ENCODE peak calls at places on chromosomes 13 and 19, in seven cellular contexts. N, Y, O, J, L, F and E are unnamed samples. For H3K4me1, the result is how much of the 10 kb centered on the place peaks cover.

GRCh38 chr19:11381535-11382369 is 2.4 kb downstream of the EPOR start:
- DNase-seq in F (peak), J (peak), N (peak), O (no peak), Y (peak), L (peak), E (peak)

GRCh38 chr19:6378036-6378435 is 2.3 kb upstream of the PSPN start:
- DNase-seq in Y (no peak), O (no peak), F (no peak), N (peak), J (no peak), L (no peak), E (no peak)

GRCh38 chr19:10086904-10087256 is 763 bp downstream of the SHFL start:
- DNase-seq in O (no peak), L (no peak), N (no peak), F (no peak), Y (no peak), J (no peak), E (no peak)

GRCh38 chr13:90302113-90302512 is 1045.4 kb upstream of the MIR17HG start:
- DNase-seq in J (no peak), O (no peak), F (no peak), L (no peak), Y (no peak), N (peak), E (no peak)

GRCh38 chr19:16197188-16197621 is 506 bp upstream of the AP1M1 start:
- DNase-seq in O (no peak), Y (no peak), L (peak), J (no peak), N (peak), F (no peak), E (no peak)

GRCh38 chr19:13060964-13061927 is 41.4 kb downstream of the LYL1 start:
- DNase-seq in L (peak), J (peak), O (peak), F (peak), Y (peak), N (peak), E (peak)

GRCh38 chr19:6734096-6734696 is 3.2 kb downstream of the GPR108 start:
- DNase-seq in J (no peak), L (no peak), O (no peak), F (no peak), N (no peak), Y (no peak), E (no peak)

GRCh38 chr19:34363094-34363493 is 1.9 kb upstream of the GPI start:
- DNase-seq in O (no peak), F (no peak), Y (no peak), J (no peak), N (no peak), L (no peak), E (no peak)

GRCh38 chr19:33274663-33275558 is 27.4 kb downstream of the CEBPA start:
- DNase-seq in J (no peak), Y (no peak), L (no peak), N (no peak), F (no peak), O (no peak), E (no peak)

GRCh38 chr13:52599853-52600603 is 42.2 kb upstream of the HNRNPA1L2 start:
- DNase-seq in O (peak), J (no peak), N (peak), F (no peak), Y (peak), L (no peak), E (peak)

GRCh38 chr13:87712012-87712411 is 40.8 kb downstream of the SLITRK5 start:
- DNase-seq in N (no peak), F (no peak), O (no peak), J (no peak), Y (no peak), L (no peak), E (no peak)

GRCh38 chr13:31067416-31068118 is 94.1 kb downstream of the HSPH1 start:
- DNase-seq in O (no peak), Y (no peak), L (no peak), F (no peak), N (peak), J (peak), E (no peak)

GRCh38 chr19:41000310-41000737 is 9.2 kb downstream of the CYP2B6 start:
- DNase-seq in F (no peak), O (peak), Y (no peak), N (no peak), L (no peak), J (peak), E (peak)

DNA sequence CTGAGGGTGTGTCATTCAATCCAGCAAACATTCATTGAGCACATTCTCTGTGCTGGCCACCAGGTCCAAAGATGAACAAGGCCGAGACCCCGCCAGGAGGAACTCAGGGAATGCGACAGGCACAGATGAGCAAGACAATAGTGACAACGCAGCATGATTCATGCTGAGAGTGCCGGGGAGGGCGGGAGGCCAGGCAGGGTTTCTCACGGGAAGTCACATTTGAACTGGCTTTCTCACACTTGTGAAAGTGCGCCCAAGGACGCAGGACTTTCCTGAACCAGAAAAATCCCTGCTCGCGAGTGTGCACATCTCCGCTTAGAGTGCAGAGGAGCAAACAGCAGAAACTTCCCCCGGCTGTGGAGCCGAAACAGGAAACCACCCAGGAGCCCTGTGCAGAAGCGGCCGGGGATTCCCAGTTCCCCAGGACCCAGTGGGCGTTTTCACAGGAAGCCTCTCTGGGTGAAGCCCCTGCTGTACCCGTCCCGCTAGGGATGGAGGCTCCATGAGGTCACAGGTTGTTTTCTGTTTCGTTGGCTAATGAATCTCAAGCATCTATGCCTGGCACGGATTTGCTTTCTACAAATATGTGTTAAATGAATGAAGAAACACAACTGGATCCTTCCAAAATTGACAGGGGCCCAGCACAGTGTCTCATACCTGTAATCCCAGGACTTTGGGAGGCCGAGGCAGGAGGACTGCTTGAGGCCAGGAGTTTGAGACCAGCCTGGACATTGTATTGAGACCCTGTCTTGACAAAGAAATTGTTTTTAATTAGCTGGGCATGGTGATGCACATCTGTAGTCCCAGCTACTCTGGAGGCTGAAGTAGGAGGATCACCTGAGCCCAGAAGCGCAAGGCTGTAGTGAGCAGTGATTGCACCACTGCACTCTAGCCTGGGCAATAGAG is 68.4 kb upstream of the TM9SF2 start:
- DNase-seq in N (peak), L (peak), O (peak), J (peak), Y (peak), F (peak), E (peak)
- H3K4me1 ChIP-seq in N (under half), L (under half), O (under half), J (under half), Y (under half), F (under half), E (under half)

DNA sequence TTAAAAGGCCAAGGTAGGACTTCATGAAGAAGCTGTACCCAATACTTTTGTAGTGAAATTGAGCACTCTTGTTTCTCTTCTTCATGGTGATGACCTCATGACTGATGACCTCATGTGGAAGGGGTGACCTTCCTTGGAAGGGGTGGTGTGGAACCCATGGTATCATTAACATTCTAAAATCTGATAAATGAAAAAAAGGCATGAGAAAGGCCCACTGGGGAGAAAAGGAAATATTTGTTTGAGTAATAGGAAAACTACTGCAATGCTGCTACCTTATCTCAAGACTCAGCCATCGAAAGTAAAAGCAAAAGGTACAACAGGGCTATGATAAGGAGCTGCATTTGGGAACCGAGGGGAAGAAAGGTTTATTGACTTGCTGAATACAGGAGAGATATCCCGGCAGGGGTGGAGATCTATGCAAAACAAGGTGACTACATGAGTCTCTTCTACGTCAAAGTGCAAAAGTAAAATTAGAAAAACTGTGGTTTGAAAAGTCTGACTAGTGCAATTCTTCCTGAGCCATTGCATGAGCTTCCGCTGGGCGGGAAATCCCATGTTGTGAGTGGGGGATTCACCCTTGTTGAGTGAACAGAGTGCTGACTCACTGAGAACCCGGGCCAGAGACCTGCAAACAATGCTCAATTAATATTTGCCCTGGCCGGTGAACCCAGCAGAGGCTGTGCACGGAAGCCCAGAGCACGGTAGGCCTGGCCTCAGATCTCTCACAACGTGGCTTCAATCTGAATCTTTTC is 138.9 kb upstream of the RFC3 start:
- DNase-seq in L (peak), N (peak), F (no peak), Y (peak), O (peak), J (peak), E (peak)
- H3K27ac ChIP-seq in L (peak), N (no peak), F (peak), Y (no peak), O (peak), J (peak), E (peak)

GRCh38 chr13:20901668-20902437 is 693 bp downstream of the XPO4 start:
- DNase-seq in L (no peak), J (peak), N (peak), O (peak), Y (peak), F (no peak), E (peak)

GRCh38 chr13:20904908-20905307 is 2.4 kb upstream of the XPO4 start:
- DNase-seq in L (no peak), O (no peak), F (no peak), J (no peak), Y (no peak), N (no peak), E (no peak)

GRCh38 chr13:20903164-20903475 is 574 bp upstream of the XPO4 start:
- DNase-seq in N (no peak), Y (no peak), L (no peak), J (no peak), F (no peak), O (no peak), E (no peak)

DNA sequence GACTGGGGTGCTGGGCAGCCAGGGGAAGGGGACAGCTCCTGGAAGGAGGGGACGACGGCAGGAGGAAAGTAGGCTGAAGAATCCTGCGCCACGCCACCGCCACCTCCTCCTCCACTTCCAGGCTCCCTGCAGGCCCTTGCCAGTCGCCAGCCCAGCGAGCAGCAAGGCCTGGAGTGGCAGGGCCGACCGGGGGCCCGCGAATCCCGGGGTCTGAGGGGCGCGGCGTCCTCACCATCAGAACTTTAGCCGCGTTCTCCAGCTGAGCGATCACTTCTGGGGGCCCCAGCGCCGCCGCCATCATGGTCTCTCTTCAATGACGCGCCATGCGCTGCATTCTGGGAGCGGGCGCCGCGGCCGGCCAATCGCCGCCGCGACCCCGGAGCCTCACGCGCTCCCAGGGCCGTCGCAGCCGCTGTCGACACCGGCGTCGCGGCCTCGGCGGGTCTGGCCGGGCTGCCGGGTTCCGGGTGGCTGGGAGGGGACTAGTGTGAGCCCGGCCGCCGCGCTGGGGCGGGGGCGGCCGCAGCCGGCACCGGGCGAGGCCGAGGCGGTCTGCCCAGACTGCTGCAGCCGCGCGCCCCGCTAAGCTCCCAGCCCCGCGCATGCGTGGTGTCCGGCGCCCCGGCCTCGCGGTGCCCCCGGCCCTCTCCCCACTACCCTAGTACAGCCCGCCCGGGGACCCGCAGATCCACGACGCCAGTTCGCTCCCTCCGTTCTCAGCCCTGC is at the start of gene XPO4:
- DNase-seq in L (peak), F (peak), O (peak), N (peak), J (peak), Y (peak), E (peak)
- TF ChIP-seq POLR2A in L (peak), F (peak), O (peak), N (peak), J (peak), Y (peak), E (peak)

GRCh38 chr19:46716013-46716671 is 772 bp downstream of the PRKD2 start:
- DNase-seq in L (no peak), O (no peak), N (no peak), Y (peak), J (peak), F (no peak), E (peak)
- H3K4me1 ChIP-seq in L (under half), O (under half), N (under half), Y (under half), J (under half), F (under half), E (under half)

DNA sequence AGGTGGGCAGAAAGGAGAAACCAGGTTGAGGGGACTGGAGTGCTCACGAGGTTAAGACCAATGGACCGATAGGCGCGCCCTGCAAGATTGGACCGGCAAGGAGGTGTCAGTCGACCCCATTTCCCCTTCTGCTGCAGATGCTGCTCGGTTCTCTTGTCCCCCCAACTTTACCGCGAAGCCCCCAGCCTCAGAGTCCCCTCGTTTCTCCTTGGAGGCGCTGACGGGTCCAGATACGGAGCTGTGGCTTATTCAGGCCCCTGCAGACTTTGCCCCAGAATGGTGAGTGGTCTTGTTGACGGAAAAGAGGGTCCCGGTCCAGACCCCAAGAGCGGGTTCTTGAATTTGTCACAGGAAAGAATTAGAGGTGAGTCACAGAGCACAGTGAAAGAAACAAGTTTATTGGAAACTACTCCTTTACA is 522 bp downstream of the POLR1G start:
- DNase-seq in L (no peak), N (no peak), Y (no peak), J (no peak), F (no peak), O (no peak), E (no peak)
- H3K27ac ChIP-seq in L (no peak), N (peak), Y (no peak), J (peak), F (peak), O (peak), E (peak)

GRCh38 chr19:3976495-3977241 is 5.8 kb upstream of the DAPK3 start:
- DNase-seq in L (no peak), Y (peak), O (no peak), N (no peak), F (no peak), J (no peak), E (no peak)
- TF ChIP-seq POLR2A in L (no peak), Y (no peak), O (no peak), N (no peak), F (no peak), J (no peak), E (no peak)

GRCh38 chr19:43695985-43696729 is 19.7 kb upstream of the IRGC start:
- DNase-seq in O (no peak), L (no peak), F (no peak), J (no peak), N (no peak), Y (no peak), E (no peak)
- H3K4me1 ChIP-seq in O (under half), L (under half), F (under half), J (under half), N (under half), Y (under half), E (under half)

GRCh38 chr19:1421218-1421957 is 14.0 kb downstream of the DAZAP1 start:
- DNase-seq in N (no peak), F (no peak), L (no peak), J (no peak), O (no peak), Y (no peak), E (no peak)
- H3K27ac ChIP-seq in N (no peak), F (no peak), L (no peak), J (no peak), O (no peak), Y (no peak), E (peak)

DNA sequence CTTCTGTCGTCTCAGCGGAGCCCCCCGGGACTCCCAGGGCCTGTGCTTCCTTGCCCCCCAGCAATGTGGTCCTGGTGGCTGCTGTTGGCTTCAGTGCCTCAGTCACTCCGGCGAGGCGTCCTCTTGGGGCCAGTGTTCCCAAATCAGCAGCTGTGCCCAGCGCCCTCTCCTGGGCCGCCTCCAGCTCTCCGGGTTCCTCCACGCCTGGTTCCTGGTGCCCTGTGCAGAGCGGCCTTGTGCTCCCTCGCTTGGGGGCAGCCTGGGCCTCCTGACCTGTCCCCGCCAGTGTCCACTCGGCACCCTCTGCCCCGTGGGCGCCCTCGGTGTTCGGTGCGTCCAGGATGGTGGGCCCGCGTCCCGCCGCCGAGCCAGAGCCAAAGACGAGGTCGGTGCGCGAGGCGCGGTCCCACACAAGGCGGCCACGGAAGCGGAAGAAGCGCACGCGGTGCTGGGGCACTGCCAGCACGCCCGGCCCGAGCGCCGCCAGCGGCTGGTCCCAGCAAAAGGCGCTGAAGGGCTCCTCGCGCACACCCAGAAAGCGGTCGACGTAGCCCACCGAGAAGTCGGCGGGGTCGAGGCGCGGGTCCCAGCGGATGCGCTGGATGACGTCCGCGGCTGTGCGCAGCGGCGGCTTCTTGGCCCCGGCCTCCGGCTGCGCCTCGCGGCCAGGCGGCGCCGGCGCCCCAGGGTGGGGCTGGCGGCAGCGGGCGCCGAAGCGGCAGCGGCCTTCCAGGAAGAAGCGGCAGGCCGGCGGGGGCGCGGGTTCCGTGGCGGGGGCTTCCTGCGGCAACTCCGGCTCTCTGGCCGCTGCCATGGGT is 656 bp downstream of the LENG9 start:
- DNase-seq in J (no peak), F (no peak), O (peak), L (peak), N (peak), Y (peak), E (peak)
- TF ChIP-seq POLR2A in J (no peak), F (no peak), O (no peak), L (no peak), N (peak), Y (peak), E (peak)